ENCODE peak calls at places on chromosomes 12 and 14, in five cellular contexts. S, U, K, W and L are unnamed samples.
A peak's percentile ranks its signal among the peaks of the same experiment; 100 is the strongest.

GRCh38 chr12:116441292-116441691 is 117.9 kb upstream of the MAP1LC3B2 start:
- DNase-seq in S (no peak), U (no peak), K (no peak), W (no peak), L (no peak)

GRCh38 chr12:4282103-4282891 is 8.7 kb downstream of the CCND2 start:
- DNase-seq in S (no peak), U (no peak), K (no peak), W (no peak), L (no peak)

GRCh38 chr12:753401-754237 is 1.2 kb downstream of the WNK1 start:
- DNase-seq in S (peak; percentile 61), U (peak; percentile 20), K (peak; percentile 29), W (peak; percentile 40), L (peak; percentile 29)

GRCh38 chr12:86194721-86195120 is 61.5 kb downstream of the MGAT4C start:
- DNase-seq in S (no peak), U (no peak), K (no peak), W (no peak), L (no peak)

GRCh38 chr12:75568387-75568786 is 57.0 kb upstream of the KRR1 start:
- DNase-seq in S (no peak), U (no peak), K (no peak), W (no peak), L (no peak)

GRCh38 chr14:28059254-28059653 is 707.3 kb upstream of the FOXG1 start:
- DNase-seq in S (no peak), U (no peak), K (no peak), W (no peak), L (no peak)

GRCh38 chr14:93994919-93995682 is 2.0 kb upstream of the CCDC197 start:
- DNase-seq in S (no peak), U (no peak), K (peak; percentile 54), W (no peak), L (no peak)

GRCh38 chr12:108193922-108194321 is 64.8 kb downstream of the WSCD2 start:
- DNase-seq in S (peak; percentile 46), U (peak; percentile 1), K (no peak), W (no peak), L (no peak)

GRCh38 chr12:92608418-92609091 is 94.2 kb upstream of the PLEKHG7 start:
- DNase-seq in S (peak; percentile 23), U (no peak), K (no peak), W (no peak), L (no peak)

GRCh38 chr12:59389968-59390576 is 205.8 kb upstream of the SLC16A7 start:
- DNase-seq in S (no peak), U (no peak), K (no peak), W (no peak), L (no peak)

GRCh38 chr12:3544296-3544965 is 53.4 kb downstream of the PRMT8 start:
- DNase-seq in S (no peak), U (no peak), K (no peak), W (no peak), L (no peak)

GRCh38 chr14:75648066-75648838 is 12.4 kb downstream of the ERG28 start:
- DNase-seq in S (no peak), U (no peak), K (no peak), W (no peak), L (no peak)